ENCODE peak calls at places on chromosomes 3 and 15, in nine cellular contexts. A is esophagus muscularis mucosa; F is prostate gland; S is CD4-positive, alpha-beta memory T cell; L is uterus; X is CD8-positive, alpha-beta T cell; T is PC-3; Z is heart left ventricle; C is aorta. W is an unnamed sample. For H3K36me3, the result is how much of the 10 kb centered on the place peaks cover.

GRCh38 chr3:60289356-60289935 is 961.8 kb downstream of the FHIT start:
- DNase-seq in F (no peak), C (no peak), A (no peak), X (no peak), Z (no peak), S (no peak), L (no peak), T (no peak), W (no peak)

GRCh38 chr3:16203671-16204629 is 29.5 kb downstream of the GALNT15 start:
- DNase-seq in Z (no peak), C (no peak), L (no peak), A (no peak), T (peak), S (no peak), X (no peak), F (no peak), W (no peak)

GRCh38 chr3:26029323-26029722 is 239.4 kb downstream of the OXSM start:
- DNase-seq in F (no peak), A (no peak), C (no peak), L (no peak), X (no peak), S (no peak), T (no peak), Z (no peak), W (no peak)

GRCh38 chr15:67103869-67104268 is 38.5 kb downstream of the SMAD3 start:
- DNase-seq in Z (no peak), A (no peak), F (no peak), C (peak), L (no peak), T (no peak), S (no peak), X (no peak), W (no peak)

GRCh38 chr15:63157891-63158431 is 684 bp upstream of the RPS27L start:
- DNase-seq in Z (peak), L (peak), C (no peak), T (peak), S (no peak), F (peak), A (no peak), X (no peak), W (no peak)

GRCh38 chr3:184241447-184242296 is 7.1 kb downstream of the ALG3 start:
- DNase-seq in T (no peak), L (no peak), C (no peak), F (no peak), Z (no peak), A (no peak), S (no peak), X (no peak), W (no peak)

GRCh38 chr3:119800844-119801243 is 18.9 kb downstream of the NR1I2 start:
- DNase-seq in Z (no peak), S (no peak), T (no peak), F (no peak), C (no peak), L (no peak), X (no peak), A (no peak), W (no peak)

GRCh38 chr3:14810070-14810732 is 8.6 kb upstream of the FGD5 start:
- DNase-seq in S (no peak), L (peak), A (no peak), X (no peak), C (peak), T (no peak), Z (peak), F (no peak), W (no peak)

GRCh38 chr3:66484106-66484857 is 16.5 kb downstream of the LRIG1 start:
- DNase-seq in Z (no peak), S (no peak), A (no peak), L (no peak), F (no peak), X (no peak), C (no peak), T (no peak), W (no peak)

GRCh38 chr3:146160233-146160963 is 586 bp downstream of the PLOD2 start:
- DNase-seq in X (no peak), F (peak), L (peak), A (peak), Z (peak), T (peak), S (no peak), C (peak), W (no peak)

GRCh38 chr3:81962396-81962795 is 201.0 kb upstream of the GBE1 start:
- DNase-seq in X (no peak), F (no peak), T (peak), S (no peak), C (no peak), Z (no peak), L (no peak), A (no peak), W (no peak)

GRCh38 chr3:160477750-160478149 is 28.2 kb upstream of the TRIM59 start:
- DNase-seq in L (no peak), C (no peak), A (no peak), X (no peak), Z (no peak), F (no peak), S (no peak), T (no peak), W (no peak)

GRCh38 chr3:11187678-11188077 is 33.4 kb downstream of the HRH1 start:
- DNase-seq in A (no peak), L (no peak), T (no peak), F (no peak), C (no peak), Z (no peak), X (no peak), S (no peak), W (no peak)

GRCh38 chr3:100480111-100480510 is 12.3 kb upstream of the TMEM45A start:
- DNase-seq in C (no peak), F (no peak), S (no peak), L (no peak), X (no peak), T (no peak), Z (no peak), A (peak), W (no peak)
- H3K36me3 ChIP-seq in C (under half), F (under half), S (under half), L (under half), X (under half), T (under half), Z (under half), A (under half), W (under half)

GRCh38 chr3:61626484-61626883 is 65.1 kb downstream of the PTPRG start:
- DNase-seq in F (no peak), S (no peak), T (no peak), X (no peak), L (no peak), Z (no peak), A (no peak), C (no peak), W (no peak)

GRCh38 chr3:61629442-61629841 is 68.1 kb downstream of the PTPRG start:
- DNase-seq in X (no peak), S (no peak), C (no peak), T (no peak), L (no peak), F (no peak), Z (no peak), A (no peak), W (no peak)

GRCh38 chr3:61625429-61625828 is 64.1 kb downstream of the PTPRG start:
- DNase-seq in Z (no peak), X (no peak), L (no peak), T (no peak), C (no peak), A (no peak), F (no peak), S (no peak), W (no peak)

GRCh38 chr3:61628636-61629035 is 67.3 kb downstream of the PTPRG start:
- DNase-seq in S (no peak), F (no peak), Z (no peak), L (no peak), T (no peak), C (no peak), A (no peak), X (no peak), W (no peak)

GRCh38 chr3:61627768-61628185 is 66.4 kb downstream of the PTPRG start:
- DNase-seq in L (no peak), F (no peak), X (no peak), A (no peak), S (no peak), Z (no peak), T (peak), C (no peak), W (no peak)
- H3K36me3 ChIP-seq in L (under half), F (under half), X (under half), A (under half), S (under half), Z (under half), T (under half), C (under half), W (under half)

DNA sequence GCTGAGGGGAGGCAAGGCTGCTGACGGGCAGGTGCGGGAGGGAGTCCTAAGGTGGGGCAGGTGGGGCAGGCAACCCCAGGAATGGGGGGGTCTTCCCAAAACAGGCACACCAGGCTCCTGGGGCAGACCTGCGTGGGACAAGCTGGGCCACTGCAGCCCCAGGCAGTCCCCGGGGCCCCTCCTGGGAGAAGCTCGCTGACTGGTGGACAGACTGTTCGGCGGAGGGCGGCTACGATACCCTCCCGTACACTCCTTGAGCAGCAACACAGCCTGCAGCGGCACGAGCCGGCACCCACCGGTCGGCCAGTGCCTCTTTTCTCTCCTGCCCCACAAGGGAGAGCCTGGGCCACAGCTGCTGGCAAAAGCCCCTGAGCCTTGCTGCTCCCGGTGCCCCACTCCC is 65.9 kb upstream of the RPL32 start:
- DNase-seq in F (no peak), Z (no peak), L (no peak), S (no peak), T (no peak), A (no peak), C (no peak), X (no peak), W (no peak)
- H3K36me3 ChIP-seq in F (under half), Z (half or more), L (under half), S (half or more), T (under half), A (half or more), C (under half), X (half or more), W (half or more)

GRCh38 chr3:37338500-37338899 is 164.1 kb upstream of the LRRFIP2 start:
- DNase-seq in C (no peak), X (no peak), S (no peak), F (no peak), A (no peak), Z (no peak), L (no peak), T (no peak), W (no peak)

DNA sequence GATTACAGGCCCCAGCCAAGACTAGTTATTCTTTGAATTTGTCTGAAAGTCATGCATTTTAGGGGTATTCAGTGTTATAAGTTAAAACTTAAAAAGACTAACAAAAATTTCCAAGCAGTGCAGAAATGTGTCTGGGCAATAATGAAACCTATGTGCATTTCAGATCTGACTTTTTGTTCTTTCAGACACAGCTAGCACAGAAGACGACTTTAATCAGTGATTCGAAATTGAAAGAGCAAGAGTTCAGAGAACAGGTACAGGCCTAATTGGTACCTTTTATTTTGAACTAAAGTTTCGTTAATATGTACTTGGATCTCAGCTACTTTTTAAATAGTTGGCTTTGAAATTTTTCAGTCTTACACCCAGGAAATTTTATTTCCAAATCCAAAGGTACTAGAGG is 163.1 kb upstream of the LRRFIP2 start:
- DNase-seq in C (no peak), X (no peak), T (no peak), A (no peak), S (no peak), L (no peak), Z (no peak), F (no peak), W (no peak)
- H3K36me3 ChIP-seq in C (under half), X (half or more), T (half or more), A (half or more), S (half or more), L (under half), Z (half or more), F (under half), W (half or more)

GRCh38 chr15:76938752-76939151 is 7.2 kb downstream of the RCN2 start:
- DNase-seq in Z (no peak), S (no peak), L (no peak), C (no peak), T (no peak), F (no peak), X (no peak), A (no peak), W (no peak)
- H3K36me3 ChIP-seq in Z (under half), S (under half), L (under half), C (under half), T (under half), F (under half), X (under half), A (under half), W (under half)

DNA sequence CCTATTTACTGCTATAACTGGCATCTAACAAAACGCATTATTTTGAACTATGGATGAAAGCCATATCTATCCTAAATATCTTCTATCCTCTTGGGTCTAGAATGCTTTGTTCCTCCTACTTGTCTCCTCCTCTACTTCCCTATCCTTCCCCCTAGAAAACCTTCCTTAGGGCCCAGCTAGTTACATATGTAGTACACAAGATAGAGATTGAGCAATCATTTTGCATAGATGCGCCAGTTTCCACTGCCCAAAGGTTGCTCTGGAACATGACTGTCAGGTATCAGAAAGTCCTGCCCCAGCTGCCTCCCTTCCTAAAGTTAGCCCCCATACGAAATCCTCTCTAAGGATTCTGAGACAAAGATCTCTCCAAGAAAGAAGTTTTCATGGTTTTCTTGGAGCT is 55.1 kb downstream of the GPR160 start:
- DNase-seq in X (no peak), Z (no peak), T (no peak), F (no peak), S (no peak), A (no peak), L (no peak), C (no peak), W (no peak)
- H3K36me3 ChIP-seq in X (under half), Z (half or more), T (under half), F (under half), S (half or more), A (under half), L (under half), C (under half), W (under half)

DNA sequence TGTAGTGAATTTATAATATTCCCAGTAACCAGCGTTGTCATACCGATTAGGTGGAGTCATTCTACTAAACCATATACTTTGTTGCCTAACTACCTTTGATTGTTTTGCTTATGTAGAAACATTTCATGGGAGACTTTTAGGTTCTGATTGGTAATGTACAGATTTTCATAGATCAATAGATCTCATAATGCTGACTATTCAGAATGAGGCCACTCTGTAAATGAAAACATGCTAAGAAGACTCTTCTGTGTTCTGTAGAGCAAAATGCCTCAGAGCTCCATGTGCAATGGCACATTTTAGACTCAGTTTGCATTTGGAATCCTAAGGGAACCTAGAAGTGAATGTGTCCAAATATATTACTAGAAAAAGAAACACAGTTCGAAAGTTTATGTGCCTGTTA is 20.0 kb downstream of the CBLB start:
- DNase-seq in Z (no peak), L (no peak), A (no peak), F (no peak), S (no peak), C (no peak), T (no peak), X (no peak), W (no peak)
- H3K36me3 ChIP-seq in Z (under half), L (under half), A (under half), F (under half), S (under half), C (under half), T (under half), X (under half), W (under half)

DNA sequence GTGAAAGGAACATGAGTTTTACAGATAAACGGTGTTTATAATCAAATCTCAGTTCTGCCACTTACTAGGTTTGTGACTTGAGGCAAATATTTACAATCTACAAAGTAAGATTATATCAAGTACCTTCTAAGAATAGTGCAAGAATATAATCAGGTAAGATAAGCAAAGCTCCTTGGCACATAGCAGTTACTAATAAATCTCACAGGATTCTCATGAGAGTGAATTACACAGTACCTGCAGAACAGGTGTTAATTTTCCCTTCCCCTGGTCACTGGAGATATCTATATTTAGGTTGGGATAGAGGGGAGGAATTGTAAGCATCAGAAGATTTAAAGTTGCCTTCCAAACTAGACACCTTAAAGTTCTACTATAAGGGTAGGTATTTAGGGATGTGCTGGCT is 53.0 kb downstream of the UBR1 start:
- DNase-seq in A (no peak), F (no peak), X (no peak), Z (no peak), T (no peak), L (no peak), C (no peak), S (no peak), W (no peak)
- H3K36me3 ChIP-seq in A (half or more), F (under half), X (under half), Z (half or more), T (under half), L (under half), C (under half), S (under half), W (under half)

DNA sequence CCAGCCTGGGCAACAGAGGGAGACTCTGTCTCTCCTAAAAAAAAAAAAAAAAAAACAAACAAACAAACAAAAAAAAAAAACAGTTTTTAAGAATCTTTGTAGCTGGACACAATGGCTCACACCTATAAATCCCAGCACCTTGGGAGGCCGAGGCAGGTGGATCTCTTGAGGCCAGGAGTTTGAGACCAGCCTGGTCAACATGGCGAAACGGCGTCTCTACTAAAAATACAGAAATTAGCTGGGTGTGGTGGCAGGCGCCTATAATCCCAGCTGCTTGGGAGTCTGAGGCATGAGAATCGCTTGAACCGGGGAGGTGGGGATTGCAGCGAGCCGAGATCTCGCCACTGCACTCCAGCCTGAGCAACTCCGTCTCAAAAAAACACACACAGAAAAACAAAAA is 53.1 kb downstream of the KLHL25 start:
- DNase-seq in X (no peak), F (no peak), Z (no peak), L (no peak), S (no peak), A (no peak), T (no peak), C (no peak), W (no peak)
- H3K36me3 ChIP-seq in X (half or more), F (under half), Z (half or more), L (under half), S (half or more), A (half or more), T (under half), C (under half), W (half or more)

W was measured in CD8-positive, alpha-beta memory T cell.